ENCODE peak calls at places on chromosomes 12 and 14, in nine cellular contexts. One of them, this sample, is unnamed.

GRCh38 chr12:20028033-20028432 is 340.3 kb upstream of the PDE3A start:
- DNase-seq in progenitor cell of endocrine pancreas: no peak
- DNase-seq in heart right ventricle: no peak
- DNase-seq in left ventricle myocardium inferior: no peak
- DNase-seq in endothelial cell: no peak
- DNase-seq in suprapubic skin: no peak
- DNase-seq in kidney epithelial cell: no peak
- DNase-seq in GM12878: no peak
- DNase-seq in tibial artery: no peak
- DNase-seq in this sample: no peak

GRCh38 chr14:21383848-21384493 is at the start of gene SUPT16H:
- DNase-seq in left ventricle myocardium inferior: peak
- DNase-seq in endothelial cell: peak
- DNase-seq in suprapubic skin: peak
- DNase-seq in heart right ventricle: peak
- DNase-seq in progenitor cell of endocrine pancreas: peak
- DNase-seq in kidney epithelial cell: peak
- DNase-seq in GM12878: peak
- DNase-seq in tibial artery: peak
- DNase-seq in this sample: peak

GRCh38 chr14:51310453-51311074 is 70.5 kb downstream of the TMX1 start:
- DNase-seq in progenitor cell of endocrine pancreas: no peak
- DNase-seq in tibial artery: no peak
- DNase-seq in left ventricle myocardium inferior: no peak
- DNase-seq in kidney epithelial cell: no peak
- DNase-seq in GM12878: no peak
- DNase-seq in endothelial cell: no peak
- DNase-seq in suprapubic skin: no peak
- DNase-seq in heart right ventricle: no peak
- DNase-seq in this sample: no peak

GRCh38 chr12:62484234-62484633 is 17.6 kb downstream of the MON2 start:
- DNase-seq in kidney epithelial cell: no peak
- DNase-seq in GM12878: no peak
- DNase-seq in left ventricle myocardium inferior: no peak
- DNase-seq in tibial artery: no peak
- DNase-seq in progenitor cell of endocrine pancreas: no peak
- DNase-seq in endothelial cell: no peak
- DNase-seq in heart right ventricle: no peak
- DNase-seq in suprapubic skin: no peak
- DNase-seq in this sample: no peak

GRCh38 chr12:47779301-47779942 is 6.4 kb downstream of the SLC48A1 start:
- DNase-seq in suprapubic skin: peak
- DNase-seq in kidney epithelial cell: no peak
- DNase-seq in progenitor cell of endocrine pancreas: peak
- DNase-seq in endothelial cell: peak
- DNase-seq in tibial artery: peak
- DNase-seq in left ventricle myocardium inferior: peak
- DNase-seq in heart right ventricle: peak
- DNase-seq in GM12878: peak
- DNase-seq in this sample: peak

GRCh38 chr12:48038085-48038484 is 33.8 kb upstream of the COL2A1 start:
- DNase-seq in kidney epithelial cell: no peak
- DNase-seq in suprapubic skin: no peak
- DNase-seq in heart right ventricle: no peak
- DNase-seq in endothelial cell: no peak
- DNase-seq in tibial artery: no peak
- DNase-seq in left ventricle myocardium inferior: no peak
- DNase-seq in progenitor cell of endocrine pancreas: no peak
- DNase-seq in GM12878: no peak
- DNase-seq in this sample: no peak

GRCh38 chr12:130838284-130838950 is 633 bp downstream of the STX2 start:
- DNase-seq in suprapubic skin: no peak
- DNase-seq in GM12878: no peak
- DNase-seq in heart right ventricle: no peak
- DNase-seq in kidney epithelial cell: no peak
- DNase-seq in endothelial cell: peak
- DNase-seq in progenitor cell of endocrine pancreas: no peak
- DNase-seq in left ventricle myocardium inferior: no peak
- DNase-seq in tibial artery: no peak
- DNase-seq in this sample: no peak

GRCh38 chr12:106280101-106280500 is 22.4 kb upstream of the TCP11L2 start:
- DNase-seq in progenitor cell of endocrine pancreas: no peak
- DNase-seq in kidney epithelial cell: no peak
- DNase-seq in endothelial cell: no peak
- DNase-seq in heart right ventricle: no peak
- DNase-seq in left ventricle myocardium inferior: no peak
- DNase-seq in suprapubic skin: no peak
- DNase-seq in GM12878: no peak
- DNase-seq in tibial artery: no peak
- DNase-seq in this sample: no peak

DNA sequence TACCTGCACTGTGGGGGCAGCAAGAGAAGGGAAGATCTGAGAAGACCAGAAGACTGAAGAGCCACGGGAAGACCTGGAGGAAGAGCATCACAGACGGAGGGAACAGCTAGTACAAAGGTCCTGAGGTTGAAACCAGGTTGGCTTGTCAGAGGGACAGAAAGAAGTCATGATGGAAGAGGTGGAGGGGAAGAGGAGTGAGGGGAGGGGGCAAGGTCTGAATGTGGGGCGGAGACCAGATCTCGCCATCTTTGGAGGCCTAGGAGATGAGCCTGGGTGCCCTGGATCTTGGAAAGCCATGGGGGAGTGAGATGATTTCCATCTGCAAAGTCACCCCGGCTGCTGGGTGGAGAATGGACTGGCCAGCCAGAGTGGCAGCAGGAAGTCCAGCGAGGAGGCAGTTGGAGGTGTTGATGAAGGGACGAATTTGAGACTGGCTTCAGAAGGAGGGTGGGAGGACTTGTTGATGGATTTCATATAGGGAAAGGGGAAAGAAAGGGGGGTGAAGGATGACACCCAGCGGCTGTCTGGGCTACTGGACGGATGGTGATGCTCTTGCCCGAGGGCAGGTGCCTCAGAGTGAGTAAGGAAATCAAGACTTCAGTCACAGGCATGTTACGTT is 14.6 kb upstream of the UBC start:
- DNase-seq in heart right ventricle: no peak
- DNase-seq in suprapubic skin: no peak
- DNase-seq in progenitor cell of endocrine pancreas: no peak
- DNase-seq in kidney epithelial cell: no peak
- DNase-seq in tibial artery: no peak
- DNase-seq in GM12878: no peak
- DNase-seq in endothelial cell: no peak
- DNase-seq in left ventricle myocardium inferior: no peak
- DNase-seq in this sample: no peak
- TF ChIP-seq CTCF in heart right ventricle: no peak
- TF ChIP-seq CTCF in suprapubic skin: no peak
- TF ChIP-seq CTCF in progenitor cell of endocrine pancreas: no peak
- TF ChIP-seq CTCF in kidney epithelial cell: no peak
- TF ChIP-seq CTCF in tibial artery: no peak
- TF ChIP-seq CTCF in GM12878: no peak
- TF ChIP-seq CTCF in endothelial cell: no peak
- TF ChIP-seq CTCF in left ventricle myocardium inferior: no peak
- TF ChIP-seq CTCF in this sample: no peak

GRCh38 chr14:59897757-59898383 is 22.1 kb upstream of the LRRC9 start:
- DNase-seq in heart right ventricle: no peak
- DNase-seq in kidney epithelial cell: no peak
- DNase-seq in left ventricle myocardium inferior: no peak
- DNase-seq in endothelial cell: peak
- DNase-seq in progenitor cell of endocrine pancreas: peak
- DNase-seq in suprapubic skin: no peak
- DNase-seq in tibial artery: peak
- DNase-seq in GM12878: no peak
- DNase-seq in this sample: no peak
- TF ChIP-seq CTCF in heart right ventricle: peak
- TF ChIP-seq CTCF in kidney epithelial cell: peak
- TF ChIP-seq CTCF in left ventricle myocardium inferior: peak
- TF ChIP-seq CTCF in endothelial cell: peak
- TF ChIP-seq CTCF in progenitor cell of endocrine pancreas: peak
- TF ChIP-seq CTCF in suprapubic skin: no peak
- TF ChIP-seq CTCF in tibial artery: peak
- TF ChIP-seq CTCF in GM12878: peak
- TF ChIP-seq CTCF in this sample: peak

DNA sequence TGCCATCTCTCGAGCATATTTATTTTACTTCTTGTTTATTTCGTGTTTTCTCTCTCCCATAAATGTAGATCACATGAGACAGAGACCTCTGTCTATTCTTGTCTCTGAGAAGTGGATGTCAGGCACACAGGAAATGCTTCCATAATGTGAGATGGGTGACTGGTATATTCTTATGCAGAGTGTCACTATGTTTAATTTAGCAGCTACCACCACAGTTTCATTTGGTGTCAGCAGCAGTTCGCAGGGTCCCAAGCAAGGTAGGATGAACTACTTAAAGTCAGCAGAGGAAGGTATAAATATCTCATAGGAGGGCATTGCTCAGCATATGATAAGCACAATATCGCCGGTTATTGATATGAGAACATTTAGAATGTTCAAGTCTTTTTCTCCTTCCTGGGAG is 180.9 kb upstream of the CNTN1 start:
- DNase-seq in left ventricle myocardium inferior: no peak
- DNase-seq in progenitor cell of endocrine pancreas: no peak
- DNase-seq in heart right ventricle: no peak
- DNase-seq in GM12878: no peak
- DNase-seq in suprapubic skin: no peak
- DNase-seq in endothelial cell: no peak
- DNase-seq in kidney epithelial cell: no peak
- DNase-seq in tibial artery: no peak
- DNase-seq in this sample: no peak
- TF ChIP-seq CTCF in left ventricle myocardium inferior: no peak
- TF ChIP-seq CTCF in progenitor cell of endocrine pancreas: no peak
- TF ChIP-seq CTCF in heart right ventricle: no peak
- TF ChIP-seq CTCF in GM12878: no peak
- TF ChIP-seq CTCF in suprapubic skin: no peak
- TF ChIP-seq CTCF in endothelial cell: no peak
- TF ChIP-seq CTCF in kidney epithelial cell: no peak
- TF ChIP-seq CTCF in tibial artery: no peak
- TF ChIP-seq CTCF in this sample: no peak

DNA sequence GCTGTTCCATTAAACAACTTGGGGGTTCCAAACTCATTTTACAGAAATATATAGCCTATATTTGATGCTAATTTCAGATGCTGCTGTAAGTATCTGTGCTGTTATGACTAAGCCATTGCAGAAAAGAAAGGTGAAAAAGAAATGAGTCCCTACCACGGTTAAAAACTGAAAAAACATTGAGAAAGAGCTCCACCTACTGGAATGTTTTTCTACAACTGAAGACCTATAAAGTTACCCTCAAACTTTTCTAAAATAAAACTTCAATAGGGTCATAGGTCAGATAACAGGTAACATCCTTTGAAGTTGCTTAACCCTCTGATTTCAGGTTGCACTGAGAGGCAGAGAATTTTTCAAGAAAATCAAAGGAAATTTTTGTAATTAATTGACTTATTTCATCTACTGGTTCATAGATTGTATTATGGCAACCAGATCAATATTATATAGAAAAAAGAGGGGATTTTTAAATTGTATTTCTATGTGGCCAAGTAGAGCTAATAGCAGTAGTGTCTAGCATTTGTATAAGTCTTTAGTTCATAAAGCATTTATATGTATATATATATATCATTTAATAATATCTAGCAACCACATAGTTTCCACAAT is 279.9 kb downstream of the RPS29 start:
- DNase-seq in endothelial cell: no peak
- DNase-seq in kidney epithelial cell: no peak
- DNase-seq in progenitor cell of endocrine pancreas: no peak
- DNase-seq in left ventricle myocardium inferior: no peak
- DNase-seq in GM12878: no peak
- DNase-seq in heart right ventricle: no peak
- DNase-seq in tibial artery: no peak
- DNase-seq in suprapubic skin: no peak
- DNase-seq in this sample: no peak
- TF ChIP-seq CTCF in endothelial cell: peak
- TF ChIP-seq CTCF in kidney epithelial cell: peak
- TF ChIP-seq CTCF in progenitor cell of endocrine pancreas: peak
- TF ChIP-seq CTCF in left ventricle myocardium inferior: peak
- TF ChIP-seq CTCF in GM12878: peak
- TF ChIP-seq CTCF in heart right ventricle: peak
- TF ChIP-seq CTCF in tibial artery: peak
- TF ChIP-seq CTCF in suprapubic skin: no peak
- TF ChIP-seq CTCF in this sample: peak